ENCODE peak calls at places on chromosomes 13 and 19, in four cellular contexts. One of them, this sample, is unnamed.

GRCh38 chr13:53150568-53150967 is 122.0 kb downstream of the OLFM4 start:
- DNase-seq in HCT116: no peak
- DNase-seq in breast epithelium: no peak
- DNase-seq in H1: no peak
- DNase-seq in this sample: no peak

GRCh38 chr13:83831796-83832195 is 50.5 kb downstream of the SLITRK1 start:
- DNase-seq in breast epithelium: no peak
- DNase-seq in H1: no peak
- DNase-seq in HCT116: no peak
- DNase-seq in this sample: no peak

GRCh38 chr19:38036707-38037106 is 129.7 kb downstream of the SIPA1L3 start:
- DNase-seq in HCT116: no peak
- DNase-seq in H1: no peak
- DNase-seq in breast epithelium: no peak
- DNase-seq in this sample: no peak

GRCh38 chr19:6030214-6030507 is 52.2 kb upstream of the RANBP3 start:
- DNase-seq in HCT116: no peak
- DNase-seq in breast epithelium: no peak
- DNase-seq in H1: no peak
- DNase-seq in this sample: no peak

GRCh38 chr19:14530005-14530348 is 583 bp downstream of the TECR start:
- DNase-seq in HCT116: no peak
- DNase-seq in H1: no peak
- DNase-seq in breast epithelium: peak; percentile 44
- DNase-seq in this sample: no peak

GRCh38 chr19:11268783-11269267 is 6.5 kb upstream of the DOCK6 start:
- DNase-seq in HCT116: no peak
- DNase-seq in breast epithelium: peak; percentile 60
- DNase-seq in H1: no peak
- DNase-seq in this sample: peak; percentile 80

GRCh38 chr13:70812481-70812880 is 704.2 kb upstream of the KLHL1 start:
- DNase-seq in HCT116: no peak
- DNase-seq in breast epithelium: no peak
- DNase-seq in H1: no peak
- DNase-seq in this sample: no peak

GRCh38 chr19:11481777-11482383 is 1.0 kb upstream of the ELAVL3 start:
- DNase-seq in H1: peak; percentile 90
- DNase-seq in HCT116: no peak
- DNase-seq in breast epithelium: peak; percentile 54
- DNase-seq in this sample: peak; percentile 84

GRCh38 chr13:33543631-33544030 is 258.1 kb upstream of the STARD13 start:
- DNase-seq in H1: no peak
- DNase-seq in breast epithelium: no peak
- DNase-seq in HCT116: no peak
- DNase-seq in this sample: no peak

GRCh38 chr13:50693755-50694154 is 149.7 kb downstream of the DLEU7 start:
- DNase-seq in H1: no peak
- DNase-seq in HCT116: no peak
- DNase-seq in breast epithelium: no peak
- DNase-seq in this sample: no peak

GRCh38 chr13:52348081-52348480 is 57.9 kb downstream of the THSD1 start:
- DNase-seq in H1: no peak
- DNase-seq in breast epithelium: peak; percentile 42
- DNase-seq in HCT116: peak; percentile 34
- DNase-seq in this sample: no peak

GRCh38 chr13:59771272-59771671 is 392.5 kb downstream of the DIAPH3 start:
- DNase-seq in HCT116: no peak
- DNase-seq in breast epithelium: no peak
- DNase-seq in H1: no peak
- DNase-seq in this sample: no peak

GRCh38 chr13:107025991-107026390 is 458.1 kb upstream of the ARGLU1 start:
- DNase-seq in HCT116: no peak
- DNase-seq in breast epithelium: peak; percentile 54
- DNase-seq in H1: no peak
- DNase-seq in this sample: no peak

GRCh38 chr13:38900188-38900587 is 90.4 kb downstream of the STOML3 start:
- DNase-seq in breast epithelium: no peak
- DNase-seq in HCT116: no peak
- DNase-seq in H1: no peak
- DNase-seq in this sample: no peak

GRCh38 chr13:101838305-101838835 is 385.9 kb downstream of the ITGBL1 start:
- DNase-seq in breast epithelium: no peak
- DNase-seq in HCT116: no peak
- DNase-seq in H1: no peak
- DNase-seq in this sample: no peak

GRCh38 chr13:50911051-50911690 is 1.6 kb downstream of the RNASEH2B start:
- DNase-seq in breast epithelium: no peak
- DNase-seq in HCT116: no peak
- DNase-seq in H1: no peak
- DNase-seq in this sample: no peak

GRCh38 chr19:7611541-7612279 is 16.0 kb downstream of the CAMSAP3 start:
- DNase-seq in breast epithelium: no peak
- DNase-seq in HCT116: no peak
- DNase-seq in H1: no peak
- DNase-seq in this sample: no peak

GRCh38 chr13:91741925-91742324 is 343.5 kb downstream of the GPC5 start:
- DNase-seq in H1: no peak
- DNase-seq in breast epithelium: no peak
- DNase-seq in HCT116: no peak
- DNase-seq in this sample: no peak

GRCh38 chr19:51480590-51480989 is 2.3 kb downstream of the CEACAM18 start:
- DNase-seq in H1: no peak
- DNase-seq in breast epithelium: no peak
- DNase-seq in HCT116: no peak
- DNase-seq in this sample: no peak

DNA sequence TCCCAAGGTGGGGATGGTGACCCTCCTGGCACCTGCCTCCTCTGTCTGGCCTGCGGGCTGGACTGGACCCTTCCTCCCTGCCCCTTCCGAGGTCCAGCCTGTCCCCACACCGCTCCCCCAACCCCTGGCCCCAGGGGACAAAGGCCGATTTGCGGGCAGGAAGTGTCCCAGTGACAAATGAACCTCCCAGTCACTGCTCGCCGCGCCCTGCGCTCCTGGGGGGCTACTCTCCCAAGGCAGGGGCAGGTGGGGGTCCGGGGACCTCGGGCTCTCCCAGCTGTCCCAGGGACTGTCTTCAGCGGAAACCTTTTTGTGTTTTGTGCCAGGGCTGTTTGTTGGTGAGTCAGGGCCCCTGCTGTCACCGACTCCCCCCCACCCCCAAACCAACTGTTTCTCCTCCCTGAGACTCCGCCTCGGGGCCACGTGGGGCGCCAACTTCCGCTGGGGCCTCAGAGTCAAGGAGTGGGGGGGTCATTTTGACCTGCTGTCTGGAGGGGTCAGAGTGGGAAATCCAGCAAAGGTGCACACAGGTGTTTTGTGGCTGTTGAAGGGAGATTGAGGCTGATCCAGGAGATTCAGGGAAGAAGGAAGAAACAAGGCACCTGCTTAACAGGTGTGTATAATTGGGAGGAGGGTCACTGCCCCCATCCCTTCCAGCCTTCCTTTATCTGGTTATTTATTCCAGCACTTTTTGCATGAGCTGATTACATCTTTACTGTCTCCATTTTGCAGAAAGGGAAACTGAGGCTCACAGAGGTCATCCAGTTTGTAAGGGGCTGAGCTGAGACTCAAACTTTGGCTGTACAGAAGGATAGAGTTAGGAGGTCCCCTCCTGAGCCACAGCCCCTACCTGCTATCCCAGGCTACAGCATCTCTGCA is 831 bp downstream of the PGPEP1 start:
- DNase-seq in HCT116: no peak
- DNase-seq in H1: peak; percentile 66
- DNase-seq in breast epithelium: peak; percentile 41
- DNase-seq in this sample: peak; percentile 93
- TF ChIP-seq POLR2AphosphoS5 in HCT116: no peak
- TF ChIP-seq POLR2AphosphoS5 in H1: no peak
- TF ChIP-seq POLR2AphosphoS5 in breast epithelium: no peak
- TF ChIP-seq POLR2AphosphoS5 in this sample: peak; percentile 15

DNA sequence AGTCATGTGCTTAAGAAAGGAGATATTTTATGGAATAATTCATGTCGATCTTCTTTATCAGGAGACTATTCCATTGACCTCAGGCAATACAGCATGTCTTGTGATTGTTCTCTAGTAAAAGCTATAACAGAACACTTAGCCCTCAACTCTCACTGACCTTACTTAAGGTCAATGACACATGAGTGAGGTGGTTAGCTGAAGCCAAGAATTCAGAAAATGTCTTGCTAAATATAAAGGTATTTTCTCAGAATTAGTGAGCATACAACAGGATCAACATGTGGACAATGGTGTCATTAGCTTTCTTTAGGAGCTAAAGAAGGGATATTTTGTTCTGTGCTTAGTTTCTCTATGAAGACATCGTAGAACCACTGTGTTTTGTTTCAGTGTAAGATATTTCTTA is 1730.4 kb upstream of the SLC10A2 start:
- DNase-seq in breast epithelium: no peak
- DNase-seq in HCT116: no peak
- DNase-seq in H1: no peak
- DNase-seq in this sample: no peak
- TF ChIP-seq POLR2AphosphoS5 in breast epithelium: no peak
- TF ChIP-seq POLR2AphosphoS5 in HCT116: no peak
- TF ChIP-seq POLR2AphosphoS5 in H1: no peak
- TF ChIP-seq POLR2AphosphoS5 in this sample: no peak

GRCh38 chr19:18194554-18195238 is 1.7 kb downstream of the MPV17L2 start:
- DNase-seq in HCT116: no peak
- DNase-seq in H1: peak; percentile 76
- DNase-seq in breast epithelium: peak; percentile 81
- DNase-seq in this sample: peak; percentile 86
- TF ChIP-seq POLR2AphosphoS5 in HCT116: no peak
- TF ChIP-seq POLR2AphosphoS5 in H1: no peak
- TF ChIP-seq POLR2AphosphoS5 in breast epithelium: no peak
- TF ChIP-seq POLR2AphosphoS5 in this sample: peak; percentile 35

GRCh38 chr13:44300895-44301638 is 72.6 kb upstream of the SERP2 start:
- DNase-seq in HCT116: peak; percentile 36
- DNase-seq in H1: no peak
- DNase-seq in breast epithelium: peak; percentile 73
- DNase-seq in this sample: no peak
- TF ChIP-seq POLR2AphosphoS5 in HCT116: peak; percentile 23
- TF ChIP-seq POLR2AphosphoS5 in H1: no peak
- TF ChIP-seq POLR2AphosphoS5 in breast epithelium: no peak
- TF ChIP-seq POLR2AphosphoS5 in this sample: no peak

GRCh38 chr19:47240996-47241918 is 10.3 kb upstream of the BBC3 start:
- DNase-seq in H1: peak; percentile 86
- DNase-seq in HCT116: peak; percentile 77
- DNase-seq in breast epithelium: peak; percentile 79
- DNase-seq in this sample: peak; percentile 90
- TF ChIP-seq POLR2AphosphoS5 in H1: no peak
- TF ChIP-seq POLR2AphosphoS5 in HCT116: peak; percentile 64
- TF ChIP-seq POLR2AphosphoS5 in breast epithelium: no peak
- TF ChIP-seq POLR2AphosphoS5 in this sample: no peak

DNA sequence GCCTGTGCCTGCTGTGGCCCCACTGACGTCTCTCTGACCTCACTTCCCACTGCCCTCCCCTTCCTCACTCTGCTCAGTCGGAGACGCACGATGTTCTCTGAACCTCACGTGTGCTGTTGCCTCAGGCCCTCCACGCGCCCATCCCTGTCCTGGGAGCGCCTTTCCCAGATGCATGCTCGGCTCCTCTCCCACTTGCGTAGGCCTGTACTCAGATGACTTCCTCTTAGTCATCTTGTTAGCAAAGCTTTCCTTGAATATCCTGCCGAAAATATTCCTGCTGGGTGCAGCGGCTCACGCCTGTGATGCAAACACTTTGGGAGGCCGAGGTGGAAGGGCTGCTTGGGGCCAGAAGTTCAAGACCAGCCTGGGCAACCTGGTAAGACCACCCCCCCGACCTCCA is 9.3 kb upstream of the SYT5 start:
- DNase-seq in breast epithelium: peak; percentile 66
- DNase-seq in HCT116: peak; percentile 88
- DNase-seq in H1: no peak
- DNase-seq in this sample: no peak
- TF ChIP-seq POLR2AphosphoS5 in breast epithelium: peak; percentile 42
- TF ChIP-seq POLR2AphosphoS5 in HCT116: peak; percentile 86
- TF ChIP-seq POLR2AphosphoS5 in H1: no peak
- TF ChIP-seq POLR2AphosphoS5 in this sample: peak; percentile 64

DNA sequence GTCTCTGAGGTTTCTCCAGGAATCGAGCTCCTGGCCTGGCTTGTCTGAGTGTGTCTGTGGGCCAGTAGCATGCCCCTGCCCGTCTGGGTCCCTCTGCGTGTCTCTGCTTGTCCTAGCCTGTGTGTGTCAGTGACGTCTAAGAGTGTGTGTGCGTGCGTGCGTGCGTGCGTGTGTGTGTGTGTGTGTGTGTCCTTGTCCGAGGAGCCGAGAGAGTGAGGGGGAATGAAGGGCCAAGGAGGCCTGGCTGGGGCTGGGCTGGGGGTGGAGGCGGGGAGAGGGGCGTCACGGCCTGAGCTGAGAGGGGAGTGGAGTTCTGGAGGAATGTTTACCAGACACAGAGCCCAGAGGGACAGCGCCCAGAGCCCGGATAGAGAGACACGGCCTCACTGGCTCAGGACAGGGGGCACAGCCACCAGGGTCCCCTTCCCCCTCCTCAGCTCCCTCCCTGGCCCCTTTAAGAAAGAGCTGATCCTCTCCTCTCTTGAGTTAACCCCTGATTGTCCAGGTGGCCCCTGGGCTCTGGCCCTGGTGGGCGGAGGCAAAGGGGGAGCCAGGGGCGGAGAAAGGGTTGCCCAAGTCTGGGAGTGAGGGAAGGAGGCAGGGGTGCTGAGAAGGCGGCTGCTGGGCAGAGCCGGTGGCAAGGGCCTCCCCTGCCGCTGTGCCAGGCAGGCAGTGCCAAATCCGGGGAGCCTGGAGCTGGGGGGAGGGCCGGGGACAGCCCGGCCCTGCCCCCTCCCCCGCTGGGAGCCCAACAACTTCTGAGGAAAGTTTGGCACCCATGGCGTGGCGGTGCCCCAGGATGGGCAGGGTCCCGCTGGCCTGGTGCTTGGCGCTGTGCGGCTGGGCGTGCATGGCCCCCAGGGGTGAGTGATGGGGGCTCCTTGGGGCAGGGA is at the start of gene AXL:
- DNase-seq in HCT116: peak; percentile 38
- DNase-seq in H1: peak; percentile 90
- DNase-seq in breast epithelium: peak; percentile 93
- DNase-seq in this sample: no peak
- TF ChIP-seq POLR2AphosphoS5 in HCT116: peak; percentile 77
- TF ChIP-seq POLR2AphosphoS5 in H1: no peak
- TF ChIP-seq POLR2AphosphoS5 in breast epithelium: peak; percentile 35
- TF ChIP-seq POLR2AphosphoS5 in this sample: peak; percentile 70

GRCh38 chr13:109682534-109683244 is 103.7 kb downstream of the IRS2 start:
- DNase-seq in H1: no peak
- DNase-seq in breast epithelium: no peak
- DNase-seq in HCT116: no peak
- DNase-seq in this sample: no peak

GRCh38 chr13:109680930-109681329 is 105.5 kb downstream of the IRS2 start:
- DNase-seq in H1: no peak
- DNase-seq in breast epithelium: no peak
- DNase-seq in HCT116: no peak
- DNase-seq in this sample: no peak

GRCh38 chr13:109684084-109684835 is 102.1 kb downstream of the IRS2 start:
- DNase-seq in breast epithelium: no peak
- DNase-seq in HCT116: no peak
- DNase-seq in H1: no peak
- DNase-seq in this sample: no peak

GRCh38 chr13:109687559-109688448 is 98.6 kb downstream of the IRS2 start:
- DNase-seq in HCT116: no peak
- DNase-seq in breast epithelium: no peak
- DNase-seq in H1: no peak
- DNase-seq in this sample: no peak

GRCh38 chr13:109684836-109685602 is 101.4 kb downstream of the IRS2 start:
- DNase-seq in HCT116: no peak
- DNase-seq in H1: no peak
- DNase-seq in breast epithelium: peak; percentile 26
- DNase-seq in this sample: no peak
- TF ChIP-seq POLR2AphosphoS5 in HCT116: no peak
- TF ChIP-seq POLR2AphosphoS5 in H1: no peak
- TF ChIP-seq POLR2AphosphoS5 in breast epithelium: no peak
- TF ChIP-seq POLR2AphosphoS5 in this sample: no peak

GRCh38 chr19:1866693-1867358 is 3.4 kb upstream of the KLF16 start:
- DNase-seq in HCT116: no peak
- DNase-seq in H1: no peak
- DNase-seq in breast epithelium: no peak
- DNase-seq in this sample: no peak
- TF ChIP-seq POLR2AphosphoS5 in HCT116: no peak
- TF ChIP-seq POLR2AphosphoS5 in H1: peak; percentile 4
- TF ChIP-seq POLR2AphosphoS5 in breast epithelium: no peak
- TF ChIP-seq POLR2AphosphoS5 in this sample: no peak

This sample was measured in spleen.